ENCODE peak calls at places on chromosome X, in nine cellular contexts. G, V, E, I, H, C, R, W and S are unnamed samples. For H3K9me3, the result is how much of the 10 kb centered on the place peaks cover.

GRCh38 chrX:130110379-130111219 is at the start of gene ELF4:
- DNase-seq in I (peak), R (peak), G (peak), C (peak), W (peak), V (peak), H (peak), E (peak), S (no peak)

GRCh38 chrX:129769467-129770154 is 10.1 kb upstream of the SASH3 start:
- DNase-seq in R (peak), C (no peak), H (peak), I (no peak), E (no peak), W (peak), V (no peak), G (no peak), S (no peak)

GRCh38 chrX:69153060-69153730 is 12.1 kb downstream of the PJA1 start:
- DNase-seq in I (peak), H (no peak), C (peak), E (peak), G (no peak), W (no peak), R (peak), V (no peak), S (no peak)

GRCh38 chrX:35442421-35442820 is 355.7 kb upstream of the MAGEB16 start:
- DNase-seq in R (no peak), G (no peak), E (no peak), I (no peak), C (no peak), W (no peak), V (no peak), H (no peak), S (no peak)

GRCh38 chrX:129759576-129760061 is 20.1 kb upstream of the SASH3 start:
- DNase-seq in I (no peak), C (peak), R (peak), G (no peak), V (no peak), W (peak), H (peak), E (peak), S (no peak)

GRCh38 chrX:39903343-39903742 is 194.4 kb downstream of the BCOR start:
- DNase-seq in E (no peak), C (peak), R (no peak), I (no peak), H (no peak), G (no peak), W (no peak), V (no peak), S (no peak)

GRCh38 chrX:103629295-103630170 is 758 bp downstream of the TCEAL1 start:
- DNase-seq in R (peak), H (peak), I (peak), G (peak), W (peak), V (peak), E (no peak), C (peak), S (peak)

GRCh38 chrX:67612231-67612630 is 68.4 kb downstream of the AR start:
- DNase-seq in W (no peak), I (no peak), G (no peak), C (no peak), R (no peak), H (no peak), V (no peak), E (no peak), S (no peak)

GRCh38 chrX:1103360-1103759 is 109.1 kb downstream of the CRLF2 start:
- DNase-seq in H (no peak), I (no peak), C (no peak), G (no peak), V (no peak), W (no peak), E (no peak), R (no peak), S (no peak)

GRCh38 chrX:147953976-147954375 is 27.2 kb upstream of the FMR1NB start:
- DNase-seq in C (no peak), R (no peak), H (no peak), V (peak), W (no peak), E (no peak), I (peak), G (no peak), S (no peak)

GRCh38 chrX:344371-344901 is 25.8 kb upstream of the GTPBP6 start:
- DNase-seq in H (no peak), G (peak), V (peak), E (no peak), W (no peak), I (peak), R (no peak), C (no peak), S (peak)

GRCh38 chrX:47523713-47524166 is 37.3 kb upstream of the ARAF start:
- DNase-seq in H (no peak), W (no peak), G (no peak), V (no peak), I (no peak), R (no peak), E (no peak), C (no peak), S (no peak)

GRCh38 chrX:37926700-37927099 is 79.3 kb upstream of the DYNLT3 start:
- DNase-seq in H (no peak), I (no peak), W (no peak), C (peak), E (no peak), V (no peak), R (peak), G (no peak), S (no peak)

GRCh38 chrX:64894454-64895038 is 81.7 kb downstream of the ZC4H2 start:
- DNase-seq in H (peak), R (peak), V (no peak), W (peak), G (peak), E (no peak), I (no peak), C (no peak), S (no peak)

GRCh38 chrX:11272863-11273262 is 20.4 kb upstream of the AMELX start:
- DNase-seq in H (no peak), G (no peak), E (no peak), R (no peak), I (no peak), W (no peak), V (no peak), C (no peak), S (no peak)

GRCh38 chrX:154140742-154141141 is 3.3 kb upstream of the OPN1LW start:
- DNase-seq in W (no peak), H (no peak), R (no peak), G (no peak), I (no peak), V (no peak), E (peak), C (no peak), S (no peak)
- H3K4me3 ChIP-seq in W (no peak), H (no peak), R (no peak), G (no peak), I (no peak), V (no peak), E (no peak), C (no peak), S (no peak)

GRCh38 chrX:151773434-151773833 is 38.9 kb downstream of the CNGA2 start:
- DNase-seq in E (no peak), G (no peak), H (no peak), R (no peak), I (no peak), V (no peak), C (no peak), W (no peak), S (no peak)

GRCh38 chrX:151776113-151776790 is 41.7 kb downstream of the CNGA2 start:
- DNase-seq in V (no peak), C (no peak), I (no peak), W (no peak), R (no peak), G (no peak), E (no peak), H (no peak), S (peak)

GRCh38 chrX:151776936-151777335 is 42.4 kb downstream of the CNGA2 start:
- DNase-seq in C (no peak), H (no peak), V (no peak), W (no peak), E (no peak), I (no peak), G (no peak), R (no peak), S (no peak)

GRCh38 chrX:151780621-151781020 is 46.1 kb downstream of the CNGA2 start:
- DNase-seq in E (no peak), G (no peak), C (no peak), V (no peak), W (no peak), R (no peak), I (no peak), H (no peak), S (no peak)

GRCh38 chrX:151779258-151779657 is 44.7 kb downstream of the CNGA2 start:
- DNase-seq in V (no peak), H (no peak), W (no peak), G (no peak), E (no peak), R (no peak), I (no peak), C (no peak), S (no peak)
- H3K9me3 ChIP-seq in V (under half), H (under half), W (under half), G (under half), E (under half), R (under half), I (under half), C (under half), S (under half)

GRCh38 chrX:131677655-131678628 is 134.1 kb downstream of the OR13H1 start:
- DNase-seq in I (peak), H (peak), G (no peak), C (peak), V (peak), R (peak), E (no peak), W (peak), S (no peak)

GRCh38 chrX:131671714-131672113 is 127.8 kb downstream of the OR13H1 start:
- DNase-seq in W (no peak), E (no peak), C (peak), H (no peak), V (peak), G (no peak), I (no peak), R (no peak), S (no peak)

DNA sequence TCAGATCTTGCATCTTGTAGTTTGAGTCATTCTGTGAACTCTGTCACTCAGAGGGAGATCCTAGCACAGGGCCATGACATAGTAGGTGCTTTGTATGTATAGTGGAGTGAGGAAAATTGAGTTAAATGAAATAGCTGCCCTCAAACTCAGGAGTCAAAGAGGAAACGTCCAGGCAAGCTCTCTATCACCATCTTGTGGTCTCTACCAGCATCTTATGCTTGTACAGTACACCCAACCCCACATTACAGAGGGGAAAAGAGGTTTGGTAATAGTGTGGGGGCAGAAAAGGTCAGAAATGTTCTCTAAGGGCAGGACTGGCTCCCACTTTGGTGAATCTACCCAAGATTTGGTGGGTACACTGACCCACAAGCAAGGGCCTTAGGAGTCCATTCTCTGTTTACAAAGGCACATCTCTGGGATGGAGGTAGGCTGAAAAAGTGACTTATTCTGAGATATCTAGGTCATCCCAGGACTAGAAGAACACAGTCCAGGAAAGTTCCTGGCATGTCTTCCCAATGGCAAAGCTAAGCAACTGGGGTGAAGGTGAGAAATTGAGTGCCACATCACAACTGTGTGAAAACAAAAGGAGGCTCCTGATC is 131.8 kb downstream of the OR13H1 start:
- DNase-seq in H (no peak), V (no peak), W (no peak), R (peak), G (no peak), E (no peak), C (peak), I (no peak), S (no peak)
- TF ChIP-seq CTCF in H (no peak), V (no peak), W (no peak), R (peak), G (no peak), E (peak), C (peak), I (peak), S (no peak)

DNA sequence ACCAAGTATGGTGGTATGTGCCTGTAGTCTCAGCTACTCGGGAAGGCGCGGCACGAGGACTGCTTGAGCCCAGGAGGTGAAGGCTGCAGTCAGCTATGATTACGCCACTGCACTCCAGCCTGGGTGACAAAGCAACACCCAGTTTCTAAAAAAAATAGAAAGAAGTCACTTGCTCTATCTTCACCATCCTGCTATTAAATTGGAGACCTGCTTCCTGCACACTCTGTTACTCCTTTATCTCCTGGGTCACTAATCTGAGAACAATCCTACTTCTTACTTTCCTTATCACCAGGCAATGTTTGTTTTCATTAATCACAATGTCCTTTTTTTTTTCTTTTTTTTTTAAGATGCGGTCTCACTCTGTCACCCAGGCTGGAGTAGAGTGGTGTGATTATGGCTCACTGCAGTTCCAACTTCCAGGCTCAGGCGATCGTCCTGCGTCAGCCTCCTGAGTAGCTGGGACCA is 16.2 kb downstream of the PRKX start:
- DNase-seq in W (no peak), C (no peak), G (no peak), H (no peak), V (no peak), I (peak), R (no peak), E (no peak), S (no peak)
- H3K4me3 ChIP-seq in W (no peak), C (no peak), G (no peak), H (no peak), V (no peak), I (no peak), R (no peak), E (no peak), S (no peak)

DNA sequence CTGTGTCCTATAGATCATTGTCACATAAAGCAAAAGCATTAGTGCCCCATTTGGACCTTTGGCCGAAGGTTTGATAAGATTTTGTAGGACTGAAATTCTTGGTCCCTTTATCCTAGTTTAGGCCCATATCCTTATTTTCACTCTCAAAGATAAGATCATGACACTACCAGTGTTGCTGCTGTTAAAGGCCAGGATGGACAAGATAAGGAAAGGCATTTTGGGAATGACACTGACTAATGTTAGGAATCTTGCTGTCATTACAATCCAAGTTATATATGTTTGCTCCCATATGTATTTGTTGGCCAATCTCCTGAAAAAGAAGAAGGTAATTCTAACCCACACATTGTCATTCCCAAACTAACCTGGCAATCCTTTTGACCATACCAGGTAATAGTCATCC is 101.3 kb upstream of the VAMP7 start:
- DNase-seq in R (no peak), V (no peak), C (no peak), E (no peak), W (no peak), H (no peak), I (no peak), G (no peak), S (no peak)
- H3K9me3 ChIP-seq in R (under half), V (under half), C (under half), E (under half), W (under half), H (under half), I (under half), G (under half), S (under half)